ENCODE peak calls at places on chromosomes 3 and 15, in ten cellular contexts. H is NCI-H1092, J is GM10248, Q is left colon, Z is kidney epithelial cell, I is astrocyte, G is Caki2, K is ecto neural progenitor cell, M is pons, T is GM04503. L is an unnamed sample.

GRCh38 chr3:31227152-31227581 is 305.6 kb upstream of the STT3B start:
- DNase-seq in H (no peak), J (no peak), Q (no peak), Z (no peak), I (no peak), G (no peak), K (no peak), M (no peak), T (no peak), L (no peak)

GRCh38 chr15:72168131-72168825 is 29.3 kb downstream of the GRAMD2A start:
- DNase-seq in H (peak; percentile 0), J (no peak), Q (no peak), Z (no peak), I (peak; percentile 42), G (no peak), K (no peak), M (no peak), T (no peak), L (no peak)

GRCh38 chr3:150094150-150094932 is 123.6 kb upstream of the PFN2 start:
- DNase-seq in H (no peak), J (no peak), Q (no peak), Z (peak; percentile 65), I (no peak), G (no peak), K (no peak), M (no peak), T (no peak), L (no peak)

GRCh38 chr15:63967616-63968015 is 78.7 kb downstream of the DAPK2 start:
- DNase-seq in H (no peak), J (no peak), Q (no peak), Z (no peak), I (no peak), G (no peak), K (no peak), M (no peak), T (no peak), L (peak; percentile 5)

GRCh38 chr15:88813960-88814359 is 10.7 kb downstream of the ACAN start:
- DNase-seq in H (no peak), J (no peak), Q (no peak), Z (no peak), I (no peak), G (no peak), K (no peak), M (no peak), T (no peak), L (no peak)

GRCh38 chr15:47885921-47886320 is 168.6 kb downstream of the SEMA6D start:
- DNase-seq in H (no peak), J (no peak), Q (no peak), Z (peak; percentile 79), I (peak; percentile 90), G (no peak), K (no peak), M (no peak), T (peak; percentile 61), L (no peak)

GRCh38 chr3:115834068-115834467 is 210.8 kb downstream of the GAP43 start:
- DNase-seq in H (no peak), J (no peak), Q (no peak), Z (no peak), I (peak; percentile 89), G (no peak), K (no peak), M (no peak), T (peak; percentile 79), L (no peak)

GRCh38 chr3:45446706-45447105 is 58.3 kb downstream of the LARS2 start:
- DNase-seq in H (no peak), J (no peak), Q (no peak), Z (no peak), I (no peak), G (no peak), K (no peak), M (no peak), T (no peak), L (no peak)

GRCh38 chr3:37082317-37082716 is 89.0 kb downstream of the MLH1 start:
- DNase-seq in H (no peak), J (no peak), Q (no peak), Z (no peak), I (no peak), G (no peak), K (no peak), M (no peak), T (no peak), L (no peak)

GRCh38 chr3:126528800-126529541 is 5.0 kb downstream of the CHST13 start:
- DNase-seq in H (no peak), J (no peak), Q (no peak), Z (peak; percentile 48), I (no peak), G (peak; percentile 59), K (no peak), M (no peak), T (peak; percentile 15), L (peak; percentile 34)

GRCh38 chr3:174397848-174398247 is 461.3 kb upstream of the NAALADL2 start:
- DNase-seq in H (no peak), J (no peak), Q (no peak), Z (no peak), I (peak; percentile 16), G (peak; percentile 23), K (no peak), M (no peak), T (no peak), L (no peak)

GRCh38 chr15:48046813-48047483 is 73.8 kb upstream of the SLC24A5 start:
- DNase-seq in H (no peak), J (no peak), Q (no peak), Z (no peak), I (no peak), G (no peak), K (no peak), M (no peak), T (no peak), L (no peak)

GRCh38 chr15:44340410-44340809 is 51.9 kb downstream of the GOLM2 start:
- DNase-seq in H (no peak), J (no peak), Q (no peak), Z (peak; percentile 38), I (peak; percentile 92), G (peak; percentile 28), K (no peak), M (no peak), T (peak; percentile 42), L (no peak)